ENCODE peak calls at places on chromosomes 3 and 15, in nine cellular contexts. One of them, this sample, is unnamed.
A peak's percentile ranks its signal among the peaks of the same experiment; 100 is the strongest.

GRCh38 chr3:128278130-128278529 is 124.8 kb downstream of the EEFSEC start:
- DNase-seq in small intestine: no peak
- DNase-seq in fibroblast of lung: no peak
- DNase-seq in NAMALWA: no peak
- DNase-seq in kidney tubule cell: no peak
- DNase-seq in endodermal cell: peak; percentile 26
- DNase-seq in fibroblast of villous mesenchyme: no peak
- DNase-seq in M059J: peak; percentile 32
- DNase-seq in caudate nucleus: no peak
- DNase-seq in this sample: no peak

GRCh38 chr3:150495563-150496168 is 50.6 kb downstream of the SERP1 start:
- DNase-seq in small intestine: peak; percentile 63
- DNase-seq in fibroblast of lung: peak; percentile 43
- DNase-seq in NAMALWA: peak; percentile 77
- DNase-seq in kidney tubule cell: peak; percentile 66
- DNase-seq in endodermal cell: no peak
- DNase-seq in fibroblast of villous mesenchyme: peak; percentile 66
- DNase-seq in M059J: peak; percentile 67
- DNase-seq in caudate nucleus: no peak
- DNase-seq in this sample: peak; percentile 63

GRCh38 chr15:96893159-96893906 is 562.8 kb downstream of the NR2F2 start:
- DNase-seq in small intestine: peak; percentile 45
- DNase-seq in fibroblast of lung: peak; percentile 11
- DNase-seq in NAMALWA: peak; percentile 12
- DNase-seq in kidney tubule cell: peak; percentile 66
- DNase-seq in endodermal cell: peak; percentile 73
- DNase-seq in fibroblast of villous mesenchyme: peak; percentile 39
- DNase-seq in M059J: peak; percentile 32
- DNase-seq in caudate nucleus: no peak
- DNase-seq in this sample: no peak

GRCh38 chr3:187777331-187778046 is 32.2 kb upstream of the BCL6 start:
- DNase-seq in small intestine: peak; percentile 40
- DNase-seq in fibroblast of lung: peak; percentile 25
- DNase-seq in NAMALWA: peak; percentile 56
- DNase-seq in kidney tubule cell: peak; percentile 83
- DNase-seq in endodermal cell: no peak
- DNase-seq in fibroblast of villous mesenchyme: no peak
- DNase-seq in M059J: peak; percentile 85
- DNase-seq in caudate nucleus: no peak
- DNase-seq in this sample: no peak

GRCh38 chr15:64766041-64766440 is 9.3 kb downstream of the RBPMS2 start:
- DNase-seq in small intestine: no peak
- DNase-seq in fibroblast of lung: no peak
- DNase-seq in NAMALWA: no peak
- DNase-seq in kidney tubule cell: no peak
- DNase-seq in endodermal cell: no peak
- DNase-seq in fibroblast of villous mesenchyme: no peak
- DNase-seq in M059J: no peak
- DNase-seq in caudate nucleus: no peak
- DNase-seq in this sample: no peak

GRCh38 chr3:152720941-152721718 is 113.8 kb upstream of the P2RY1 start:
- DNase-seq in small intestine: no peak
- DNase-seq in fibroblast of lung: no peak
- DNase-seq in NAMALWA: no peak
- DNase-seq in kidney tubule cell: no peak
- DNase-seq in endodermal cell: peak; percentile 51
- DNase-seq in fibroblast of villous mesenchyme: no peak
- DNase-seq in M059J: no peak
- DNase-seq in caudate nucleus: no peak
- DNase-seq in this sample: no peak

GRCh38 chr15:41811432-41812195 is 16.3 kb upstream of the JMJD7 start:
- DNase-seq in small intestine: peak; percentile 80
- DNase-seq in fibroblast of lung: peak; percentile 67
- DNase-seq in NAMALWA: peak; percentile 81
- DNase-seq in kidney tubule cell: peak; percentile 83
- DNase-seq in endodermal cell: peak; percentile 92
- DNase-seq in fibroblast of villous mesenchyme: peak; percentile 88
- DNase-seq in M059J: peak; percentile 78
- DNase-seq in caudate nucleus: peak; percentile 54
- DNase-seq in this sample: peak; percentile 20

GRCh38 chr3:185341616-185342457 is 21.1 kb upstream of the MAP3K13 start:
- DNase-seq in small intestine: no peak
- DNase-seq in fibroblast of lung: no peak
- DNase-seq in NAMALWA: peak; percentile 14
- DNase-seq in kidney tubule cell: peak; percentile 95
- DNase-seq in endodermal cell: no peak
- DNase-seq in fibroblast of villous mesenchyme: no peak
- DNase-seq in M059J: no peak
- DNase-seq in caudate nucleus: no peak
- DNase-seq in this sample: no peak